ENCODE peak calls at places on chromosomes 5 and 9, in seven cellular contexts. X, N, V, H, Q, A and G are unnamed samples. For H3K9me2, the result is how much of the 10 kb centered on the place peaks cover.

GRCh38 chr5:126732716-126733115 is 44.2 kb upstream of the LMNB1 start:
- DNase-seq in Q (no peak), V (no peak), N (no peak), H (no peak), A (no peak), X (no peak), G (no peak)

GRCh38 chr5:82465235-82465634 is 187.1 kb upstream of the RPS23 start:
- DNase-seq in X (no peak), N (no peak), Q (no peak), A (no peak), H (no peak), V (no peak), G (no peak)

GRCh38 chr9:129559506-129559881 is 61.4 kb downstream of the C9orf50 start:
- DNase-seq in X (no peak), Q (no peak), V (no peak), N (no peak), H (no peak), A (no peak), G (no peak)

GRCh38 chr9:101201626-101202025 is 173.1 kb downstream of the PLPPR1 start:
- DNase-seq in X (no peak), N (no peak), H (no peak), V (no peak), Q (no peak), A (no peak), G (no peak)

GRCh38 chr5:97657239-97657638 is 474.2 kb upstream of the RIOK2 start:
- DNase-seq in H (no peak), X (no peak), V (peak), Q (no peak), A (no peak), N (no peak), G (no peak)

GRCh38 chr5:32089146-32090000 is 84.7 kb downstream of the GOLPH3 start:
- DNase-seq in H (no peak), V (no peak), Q (no peak), X (no peak), A (no peak), N (no peak), G (no peak)

GRCh38 chr9:98875536-98875935 is 68.1 kb downstream of the GALNT12 start:
- DNase-seq in X (no peak), Q (no peak), N (no peak), A (no peak), V (no peak), H (no peak), G (no peak)

GRCh38 chr9:97307091-97307490 is 368 bp upstream of the CCDC180 start:
- DNase-seq in X (no peak), A (peak), N (peak), H (no peak), Q (no peak), V (peak), G (no peak)

GRCh38 chr9:12702160-12702758 is 9.1 kb downstream of the TYRP1 start:
- DNase-seq in H (peak), A (peak), X (peak), N (peak), V (peak), Q (no peak), G (no peak)

GRCh38 chr5:172452398-172453205 is 1.7 kb downstream of the SH3PXD2B start:
- DNase-seq in N (no peak), A (peak), X (peak), H (peak), V (peak), Q (no peak), G (no peak)

GRCh38 chr9:36987891-36988290 is 46.2 kb downstream of the PAX5 start:
- DNase-seq in V (peak), A (no peak), N (peak), H (no peak), X (peak), Q (no peak), G (no peak)

GRCh38 chr5:139094154-139095131 is 103.7 kb downstream of the SIL1 start:
- DNase-seq in X (no peak), V (no peak), A (no peak), H (no peak), Q (peak), N (no peak), G (peak)

GRCh38 chr5:148776780-148777179 is 49.6 kb upstream of the ADRB2 start:
- DNase-seq in A (no peak), Q (no peak), X (peak), V (peak), H (peak), N (no peak), G (no peak)

GRCh38 chr9:109139851-109140250 is 20.1 kb upstream of the TMEM245 start:
- DNase-seq in V (no peak), X (no peak), H (no peak), Q (no peak), N (no peak), A (no peak), G (no peak)

GRCh38 chr5:120778491-120779293 is 314.6 kb downstream of the PRR16 start:
- DNase-seq in X (no peak), A (no peak), N (no peak), Q (no peak), H (no peak), V (peak), G (no peak)

GRCh38 chr5:106880656-106881055 is 790.1 kb downstream of the EFNA5 start:
- DNase-seq in H (peak), V (no peak), Q (no peak), N (no peak), A (no peak), X (peak), G (no peak)

GRCh38 chr9:89025538-89025937 is 34.3 kb downstream of the S1PR3 start:
- DNase-seq in A (no peak), X (no peak), Q (no peak), N (no peak), H (no peak), V (no peak), G (no peak)

GRCh38 chr5:90504743-90505142 is 24.6 kb downstream of the LYSMD3 start:
- DNase-seq in X (peak), N (no peak), Q (no peak), V (no peak), H (no peak), A (no peak), G (no peak)

GRCh38 chr5:90510438-90510837 is 18.9 kb downstream of the LYSMD3 start:
- DNase-seq in N (no peak), X (no peak), V (no peak), Q (no peak), A (no peak), H (no peak), G (no peak)

GRCh38 chr5:90503596-90503995 is 25.8 kb downstream of the LYSMD3 start:
- DNase-seq in V (peak), A (no peak), N (no peak), H (no peak), X (peak), Q (no peak), G (no peak)

DNA sequence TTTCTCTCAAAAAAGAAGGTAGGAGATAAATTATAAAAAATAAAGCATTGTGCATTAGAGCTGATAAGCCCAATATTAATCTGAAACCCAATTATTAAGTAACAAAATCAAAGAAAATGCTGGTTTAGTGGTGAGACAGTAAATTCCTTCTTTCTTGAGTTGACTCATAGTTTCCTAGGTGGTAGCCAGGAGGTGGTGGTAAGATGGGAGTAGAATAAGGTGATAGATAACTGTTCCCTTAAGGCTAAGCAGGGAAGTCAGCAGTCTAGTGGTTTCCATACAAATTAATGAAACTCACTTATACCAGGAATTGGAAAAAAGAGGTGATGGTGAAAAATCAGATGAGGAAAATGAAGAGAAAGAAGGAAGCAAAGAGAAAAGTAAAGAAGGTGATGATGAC is 23.2 kb downstream of the LYSMD3 start:
- DNase-seq in H (no peak), X (no peak), V (no peak), Q (no peak), A (no peak), N (no peak), G (no peak)
- H3K9me2 ChIP-seq in H (under half), X (under half), V (under half), Q (under half), A (under half), N (under half), G (under half)

GRCh38 chr9:73371801-73372200 is 220.1 kb downstream of the ANXA1 start:
- DNase-seq in A (no peak), V (no peak), H (no peak), Q (no peak), X (no peak), N (no peak), G (no peak)
- TF ChIP-seq EZH2phosphoT487 in A (no peak), V (no peak), H (no peak), Q (no peak), X (no peak), N (no peak), G (no peak)

GRCh38 chr9:6197330-6197729 is 18.3 kb upstream of the IL33 start:
- DNase-seq in A (no peak), V (peak), Q (peak), X (peak), N (peak), H (peak), G (no peak)
- H3K9me2 ChIP-seq in A (under half), V (under half), Q (under half), X (under half), N (under half), H (under half), G (under half)

DNA sequence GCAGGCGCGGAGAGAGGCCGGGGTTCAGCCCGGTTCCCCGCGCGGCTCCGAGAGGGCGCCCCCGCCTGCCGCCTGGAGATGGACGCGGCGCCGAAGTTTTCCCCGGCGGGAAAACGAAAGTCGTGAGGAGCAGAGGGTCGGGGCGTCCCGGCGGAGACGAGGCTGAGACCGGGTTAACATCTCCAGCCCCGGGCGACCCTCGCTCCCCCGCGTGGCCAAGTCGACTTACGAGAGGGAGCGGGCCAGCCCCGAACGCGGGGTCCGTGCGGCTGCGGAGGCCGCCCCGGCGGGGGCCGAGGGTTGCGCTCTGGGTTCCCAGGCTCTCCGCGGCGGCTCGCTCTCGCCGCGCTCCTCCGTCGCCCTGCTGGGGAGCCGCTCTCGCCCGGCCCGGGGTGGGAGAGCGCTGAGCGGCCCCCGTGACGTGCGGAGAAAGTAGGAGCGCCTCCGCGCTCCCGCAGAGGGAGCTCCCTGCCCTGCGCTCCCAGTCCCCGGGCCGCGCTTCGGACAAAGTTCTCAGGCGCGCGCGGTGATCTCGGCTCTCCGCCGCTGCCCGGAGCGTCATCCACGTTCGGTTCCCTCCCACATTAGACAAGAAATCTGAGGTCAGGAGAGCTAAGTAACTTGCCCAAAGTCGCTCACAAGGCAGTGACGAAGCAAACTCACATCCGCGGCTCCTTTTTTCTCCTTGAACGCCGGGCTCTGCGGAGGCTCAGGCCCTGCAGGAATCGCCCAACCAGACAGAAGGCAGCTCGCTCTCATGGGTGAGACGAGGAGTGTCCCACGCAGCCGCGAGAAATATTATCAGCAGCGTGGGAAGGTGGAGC is 1.1 kb upstream of the GCNT4 start:
- DNase-seq in X (peak), N (peak), H (no peak), V (peak), Q (no peak), A (peak), G (peak)
- TF ChIP-seq EZH2phosphoT487 in X (no peak), N (no peak), H (no peak), V (no peak), Q (no peak), A (no peak), G (no peak)

GRCh38 chr5:38519476-38519875 is 37.0 kb downstream of the LIFR start:
- DNase-seq in A (no peak), X (no peak), N (no peak), Q (no peak), V (no peak), H (no peak), G (no peak)

GRCh38 chr5:38515648-38516047 is 40.8 kb downstream of the LIFR start:
- DNase-seq in H (peak), A (peak), N (no peak), Q (no peak), X (peak), V (peak), G (no peak)

GRCh38 chr5:38509185-38509584 is 47.3 kb downstream of the LIFR start:
- DNase-seq in X (peak), Q (no peak), H (no peak), N (no peak), V (peak), A (no peak), G (no peak)

GRCh38 chr5:38518341-38518740 is 38.1 kb downstream of the LIFR start:
- DNase-seq in N (no peak), Q (no peak), A (no peak), X (no peak), V (peak), H (no peak), G (no peak)

DNA sequence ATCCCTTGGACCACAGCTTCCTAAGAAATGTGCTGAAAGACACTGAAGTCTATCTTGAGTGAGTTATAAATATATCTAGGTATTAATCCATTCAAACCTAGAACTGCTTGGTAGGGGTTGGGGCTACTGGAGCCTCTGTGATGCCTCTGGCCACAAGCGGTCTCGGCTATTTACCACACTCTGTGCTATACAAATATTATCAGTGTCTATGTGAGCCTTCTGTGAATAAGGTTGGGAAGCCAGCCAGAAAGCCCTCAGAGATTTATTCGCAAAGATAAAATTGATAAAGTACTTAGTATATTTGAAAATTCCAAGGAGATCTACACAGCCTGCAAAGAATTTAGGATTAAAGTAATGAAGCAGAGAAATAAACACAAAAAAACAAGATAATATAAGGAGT is 41.4 kb downstream of the LIFR start:
- DNase-seq in A (no peak), H (no peak), N (no peak), Q (no peak), V (no peak), X (no peak), G (no peak)
- H3K9me2 ChIP-seq in A (under half), H (under half), N (under half), Q (under half), V (under half), X (under half), G (under half)

DNA sequence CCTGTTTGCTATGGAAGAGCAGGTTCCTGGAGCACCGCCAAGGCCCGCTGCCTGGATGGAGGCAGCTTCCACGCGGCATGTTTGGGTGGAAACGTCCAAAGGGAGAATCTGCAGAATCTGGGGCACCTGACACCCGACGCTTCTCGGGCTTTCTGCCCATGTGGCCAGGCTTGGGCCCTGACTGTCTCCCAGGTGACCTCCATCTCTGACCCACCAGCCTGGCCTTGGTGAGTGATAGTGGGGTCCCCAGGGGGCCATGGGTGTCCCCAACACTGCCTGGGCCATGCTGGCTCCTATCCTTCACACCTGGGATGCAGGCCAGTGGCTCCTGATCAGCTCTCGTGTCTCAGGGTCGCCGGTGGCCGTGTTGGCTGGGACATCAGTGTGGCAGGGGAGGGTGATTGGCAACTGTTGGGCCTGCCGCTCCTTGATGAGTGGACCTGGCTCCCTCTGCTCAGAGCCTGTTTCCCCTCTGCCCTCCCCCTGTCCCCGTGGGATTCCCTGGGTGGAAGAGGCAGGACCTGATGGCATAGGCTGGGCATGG is 34.0 kb downstream of the GLT6D1 start:
- DNase-seq in V (no peak), A (peak), X (no peak), Q (no peak), H (no peak), N (no peak), G (no peak)
- TF ChIP-seq EZH2phosphoT487 in V (no peak), A (no peak), X (no peak), Q (no peak), H (no peak), N (no peak), G (no peak)

DNA sequence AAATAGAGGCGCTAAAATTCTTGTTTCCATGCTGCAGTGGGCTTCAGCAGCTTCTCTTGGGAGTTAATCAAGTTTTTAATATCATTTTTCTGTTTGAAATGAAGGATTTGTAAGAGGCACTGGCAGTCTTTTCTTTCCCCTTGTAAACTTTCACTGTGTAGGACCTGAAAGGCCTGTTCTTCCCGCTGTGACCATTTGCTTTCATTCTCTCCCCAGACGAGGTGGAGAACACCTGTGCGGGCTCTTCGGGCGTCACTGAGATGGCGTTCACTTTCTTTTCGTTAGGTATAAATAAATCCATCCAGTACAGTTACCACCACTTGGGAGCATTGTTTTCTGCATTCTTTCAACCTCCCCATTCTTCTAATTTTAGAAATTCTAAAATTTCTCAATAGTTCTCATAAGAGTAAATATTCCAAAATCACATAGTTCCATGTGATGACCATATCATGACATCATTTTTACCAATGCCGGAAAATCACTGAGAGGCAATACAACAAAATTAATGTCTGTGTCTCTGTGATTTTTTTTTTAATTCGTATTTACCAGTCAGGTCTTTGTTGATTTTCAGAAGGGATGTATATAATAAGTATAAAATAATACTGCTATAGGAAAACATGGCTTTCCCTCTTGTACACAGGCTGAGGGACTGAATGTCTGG is 131.7 kb upstream of the ICE1 start:
- DNase-seq in V (no peak), A (no peak), H (no peak), Q (no peak), N (no peak), X (no peak), G (peak)
- H3K9me2 ChIP-seq in V (under half), A (under half), H (under half), Q (under half), N (under half), X (under half), G (under half)